ENCODE peak calls at places on chromosome 11, in ten cellular contexts. One of them, this sample, is unnamed.

GRCh38 chr11:124075841-124076571 is 34.9 kb upstream of the OR10G7 start:
- DNase-seq in GM12891: peak
- DNase-seq in glutamatergic neuron: peak
- DNase-seq in CD8-positive, alpha-beta T cell: no peak
- DNase-seq in neural crest cell: no peak
- DNase-seq in stimulated activated CD8-positive, alpha-beta memory T cell treated with anti-CD3 and anti-CD28 coated beads, Interleukin-4, amount 100 ng/mL, for 1 hour: no peak
- DNase-seq in iPS DF 19.7: no peak
- DNase-seq in T follicular helper cell: no peak
- DNase-seq in fibroblast of lung: no peak
- DNase-seq in hepatic stellate cell: peak
- DNase-seq in this sample: no peak

GRCh38 chr11:93577291-93577690 is 34.1 kb upstream of the SMCO4 start:
- DNase-seq in GM12891: no peak
- DNase-seq in glutamatergic neuron: no peak
- DNase-seq in CD8-positive, alpha-beta T cell: no peak
- DNase-seq in neural crest cell: no peak
- DNase-seq in stimulated activated CD8-positive, alpha-beta memory T cell treated with anti-CD3 and anti-CD28 coated beads, Interleukin-4, amount 100 ng/mL, for 1 hour: no peak
- DNase-seq in iPS DF 19.7: no peak
- DNase-seq in T follicular helper cell: no peak
- DNase-seq in fibroblast of lung: peak
- DNase-seq in hepatic stellate cell: peak
- DNase-seq in this sample: no peak

GRCh38 chr11:94910779-94911178 is 62.6 kb downstream of the CWC15 start:
- DNase-seq in GM12891: no peak
- DNase-seq in glutamatergic neuron: no peak
- DNase-seq in CD8-positive, alpha-beta T cell: no peak
- DNase-seq in neural crest cell: no peak
- DNase-seq in stimulated activated CD8-positive, alpha-beta memory T cell treated with anti-CD3 and anti-CD28 coated beads, Interleukin-4, amount 100 ng/mL, for 1 hour: no peak
- DNase-seq in iPS DF 19.7: no peak
- DNase-seq in T follicular helper cell: no peak
- DNase-seq in fibroblast of lung: peak
- DNase-seq in hepatic stellate cell: no peak
- DNase-seq in this sample: no peak

GRCh38 chr11:61472868-61473267 is 35.7 kb upstream of the LRRC10B start:
- DNase-seq in GM12891: no peak
- DNase-seq in glutamatergic neuron: no peak
- DNase-seq in CD8-positive, alpha-beta T cell: no peak
- DNase-seq in neural crest cell: no peak
- DNase-seq in stimulated activated CD8-positive, alpha-beta memory T cell treated with anti-CD3 and anti-CD28 coated beads, Interleukin-4, amount 100 ng/mL, for 1 hour: no peak
- DNase-seq in iPS DF 19.7: no peak
- DNase-seq in T follicular helper cell: no peak
- DNase-seq in fibroblast of lung: peak
- DNase-seq in hepatic stellate cell: no peak
- DNase-seq in this sample: no peak

GRCh38 chr11:125335101-125335500 is 161.0 kb downstream of the FEZ1 start:
- DNase-seq in GM12891: no peak
- DNase-seq in glutamatergic neuron: no peak
- DNase-seq in CD8-positive, alpha-beta T cell: no peak
- DNase-seq in neural crest cell: no peak
- DNase-seq in stimulated activated CD8-positive, alpha-beta memory T cell treated with anti-CD3 and anti-CD28 coated beads, Interleukin-4, amount 100 ng/mL, for 1 hour: no peak
- DNase-seq in iPS DF 19.7: no peak
- DNase-seq in T follicular helper cell: no peak
- DNase-seq in fibroblast of lung: no peak
- DNase-seq in hepatic stellate cell: no peak
- DNase-seq in this sample: no peak

GRCh38 chr11:6538456-6538855 is 41.4 kb downstream of the DNHD1 start:
- DNase-seq in GM12891: no peak
- DNase-seq in glutamatergic neuron: no peak
- DNase-seq in CD8-positive, alpha-beta T cell: no peak
- DNase-seq in neural crest cell: no peak
- DNase-seq in stimulated activated CD8-positive, alpha-beta memory T cell treated with anti-CD3 and anti-CD28 coated beads, Interleukin-4, amount 100 ng/mL, for 1 hour: no peak
- DNase-seq in iPS DF 19.7: no peak
- DNase-seq in T follicular helper cell: no peak
- DNase-seq in fibroblast of lung: no peak
- DNase-seq in hepatic stellate cell: no peak
- DNase-seq in this sample: no peak

GRCh38 chr11:120141144-120142071 is 3.5 kb upstream of the TRIM29 start:
- DNase-seq in GM12891: no peak
- DNase-seq in glutamatergic neuron: no peak
- DNase-seq in CD8-positive, alpha-beta T cell: no peak
- DNase-seq in neural crest cell: no peak
- DNase-seq in stimulated activated CD8-positive, alpha-beta memory T cell treated with anti-CD3 and anti-CD28 coated beads, Interleukin-4, amount 100 ng/mL, for 1 hour: no peak
- DNase-seq in iPS DF 19.7: no peak
- DNase-seq in T follicular helper cell: no peak
- DNase-seq in fibroblast of lung: no peak
- DNase-seq in hepatic stellate cell: no peak
- DNase-seq in this sample: no peak

GRCh38 chr11:92308366-92308765 is 83.7 kb downstream of the FAT3 start:
- DNase-seq in GM12891: no peak
- DNase-seq in glutamatergic neuron: no peak
- DNase-seq in CD8-positive, alpha-beta T cell: no peak
- DNase-seq in neural crest cell: no peak
- DNase-seq in stimulated activated CD8-positive, alpha-beta memory T cell treated with anti-CD3 and anti-CD28 coated beads, Interleukin-4, amount 100 ng/mL, for 1 hour: no peak
- DNase-seq in iPS DF 19.7: no peak
- DNase-seq in T follicular helper cell: no peak
- DNase-seq in fibroblast of lung: no peak
- DNase-seq in hepatic stellate cell: no peak
- DNase-seq in this sample: no peak

GRCh38 chr11:6258571-6258998 is 1.1 kb upstream of the CCKBR start:
- DNase-seq in GM12891: no peak
- DNase-seq in glutamatergic neuron: no peak
- DNase-seq in CD8-positive, alpha-beta T cell: no peak
- DNase-seq in neural crest cell: no peak
- DNase-seq in stimulated activated CD8-positive, alpha-beta memory T cell treated with anti-CD3 and anti-CD28 coated beads, Interleukin-4, amount 100 ng/mL, for 1 hour: no peak
- DNase-seq in iPS DF 19.7: no peak
- DNase-seq in T follicular helper cell: no peak
- DNase-seq in fibroblast of lung: no peak
- DNase-seq in hepatic stellate cell: no peak
- DNase-seq in this sample: no peak